ENCODE peak calls at places on chromosomes 2 and 18, in five cellular contexts. P is H1, C is PC-3, M is neural progenitor cell, R is IMR-90. K is an unnamed sample. For H4K20me1 and H3K4me1, the result is how much of the 10 kb centered on the place peaks cover.

GRCh38 chr2:19897623-19898245 is 4.0 kb downstream of the TTC32 start:
- DNase-seq in P (no peak), C (no peak), M (no peak), R (no peak), K (no peak)

GRCh38 chr2:71690876-71691275 is 237.5 kb downstream of the DYSF start:
- DNase-seq in P (no peak), C (no peak), M (no peak), R (no peak), K (no peak)

GRCh38 chr18:9177466-9177865 is 40.9 kb downstream of the ANKRD12 start:
- DNase-seq in P (no peak), C (no peak), M (no peak), R (no peak), K (no peak)

GRCh38 chr2:230762317-230762896 is 49.8 kb downstream of the CAB39 start:
- DNase-seq in P (peak), C (peak), M (peak), R (no peak), K (no peak)

GRCh38 chr2:112155331-112156151 is 17.4 kb downstream of the FBLN7 start:
- DNase-seq in P (no peak), C (no peak), M (no peak), R (no peak), K (peak)

GRCh38 chr2:44786818-44787214 is 154.7 kb upstream of the SIX3 start:
- DNase-seq in P (no peak), C (no peak), M (no peak), R (no peak), K (no peak)

GRCh38 chr2:101120124-101120996 is 30.8 kb downstream of the TBC1D8 start:
- DNase-seq in P (no peak), C (peak), M (no peak), R (peak), K (no peak)

GRCh38 chr2:170878061-170878460 is 51.0 kb upstream of the GORASP2 start:
- DNase-seq in P (no peak), C (peak), M (no peak), R (peak), K (no peak)

GRCh38 chr2:165238295-165238694 is 919 bp upstream of the SCN2A start:
- DNase-seq in P (no peak), C (peak), M (peak), R (peak), K (no peak)

GRCh38 chr2:241898681-241899270 is 29.2 kb downstream of the RTP5 start:
- DNase-seq in P (no peak), C (no peak), M (no peak), R (no peak), K (peak)

GRCh38 chr2:195575879-195576391 is 81.1 kb upstream of the SLC39A10 start:
- DNase-seq in P (no peak), C (peak), M (peak), R (peak), K (peak)

GRCh38 chr2:83640506-83640905 is 818.6 kb downstream of the SUCLG1 start:
- DNase-seq in P (no peak), C (no peak), M (no peak), R (no peak), K (no peak)

GRCh38 chr18:22226801-22227200 is 57.4 kb downstream of the GATA6 start:
- DNase-seq in P (no peak), C (no peak), M (no peak), R (peak), K (no peak)

GRCh38 chr2:84960157-84960506 is 10.8 kb upstream of the KCMF1 start:
- DNase-seq in P (no peak), C (no peak), M (no peak), R (no peak), K (no peak)

GRCh38 chr2:45069711-45070664 is 60.7 kb upstream of the SIX2 start:
- DNase-seq in P (no peak), C (no peak), M (peak), R (no peak), K (no peak)

DNA sequence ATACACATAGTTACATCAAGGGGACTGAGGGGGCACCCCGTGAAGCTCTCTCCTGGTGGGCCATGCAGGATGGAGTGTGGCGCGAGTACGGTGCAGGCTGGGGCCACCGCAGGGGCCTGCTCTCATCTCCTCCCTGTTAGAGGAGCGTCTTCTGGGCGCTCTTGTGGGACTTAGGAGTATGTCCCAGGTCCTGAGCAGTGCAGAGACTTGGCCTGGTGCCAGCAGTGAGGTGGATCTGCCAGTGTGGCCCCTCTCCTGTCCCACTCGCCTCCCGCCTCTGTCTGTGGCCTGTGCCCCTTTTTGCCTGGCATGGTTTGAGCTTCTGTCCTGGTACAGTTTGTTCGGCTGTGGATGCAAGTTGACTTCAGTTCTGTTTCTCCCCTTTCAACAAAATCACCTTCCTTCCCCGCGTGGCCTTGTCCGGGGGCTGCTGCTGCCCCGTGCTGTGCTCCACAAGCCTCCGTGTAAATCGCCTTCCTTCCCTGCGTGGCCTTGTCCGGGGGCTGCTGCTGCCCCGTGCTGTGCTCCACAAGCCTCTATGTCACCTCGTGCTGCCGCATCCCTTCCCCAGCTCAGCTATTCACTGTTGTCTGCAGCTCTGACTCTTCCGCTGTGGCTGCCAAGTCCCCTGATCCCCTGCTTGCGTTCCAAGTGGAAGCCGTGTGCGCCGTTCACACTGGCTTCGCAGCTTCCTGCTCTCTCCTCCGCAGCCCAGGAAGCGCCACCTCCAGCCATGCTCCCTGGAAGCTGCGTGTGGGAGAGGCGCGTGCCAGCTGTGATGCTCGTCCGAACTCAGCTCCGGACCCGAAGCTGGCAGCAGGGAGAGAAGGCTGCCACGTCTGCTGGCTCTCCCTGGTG is 13.7 kb downstream of the LDLRAD4 start:
- DNase-seq in P (no peak), C (no peak), M (no peak), R (no peak), K (no peak)
- H4K20me1 ChIP-seq in P (under half), C (under half), M (under half), R (under half), K (under half)

GRCh38 chr2:7084601-7085000 is 167.4 kb downstream of the RNF144A start:
- DNase-seq in P (no peak), C (no peak), M (no peak), R (no peak), K (no peak)
- H3K4me1 ChIP-seq in P (under half), C (under half), M (under half), R (under half), K (under half)

GRCh38 chr18:28045176-28045810 is 131.6 kb downstream of the CDH2 start:
- DNase-seq in P (no peak), C (peak), M (no peak), R (peak), K (no peak)

GRCh38 chr18:28043631-28044030 is 133.3 kb downstream of the CDH2 start:
- DNase-seq in P (no peak), C (no peak), M (no peak), R (no peak), K (no peak)

GRCh38 chr18:28044036-28044435 is 132.9 kb downstream of the CDH2 start:
- DNase-seq in P (no peak), C (no peak), M (no peak), R (no peak), K (no peak)

GRCh38 chr18:28048612-28049011 is 128.3 kb downstream of the CDH2 start:
- DNase-seq in P (no peak), C (no peak), M (no peak), R (no peak), K (peak)

GRCh38 chr18:28045880-28046279 is 131.1 kb downstream of the CDH2 start:
- DNase-seq in P (no peak), C (no peak), M (no peak), R (peak), K (no peak)
- H3K4me2 ChIP-seq in P (no peak), C (no peak), M (peak), R (peak), K (peak)

GRCh38 chr2:26244479-26245230 is at the start of the genes HADHA and HADHB:
- DNase-seq in P (peak), C (peak), M (peak), R (peak), K (peak)

GRCh38 chr2:26243643-26244478 is 571 bp downstream of the HADHA start:
- DNase-seq in P (no peak), C (peak), M (peak), R (peak), K (peak)

GRCh38 chr2:26245810-26246209 is 1.1 kb downstream of the HADHB start:
- DNase-seq in P (no peak), C (peak), M (no peak), R (peak), K (peak)

GRCh38 chr2:26246818-26247217 is 2.1 kb downstream of the HADHB start:
- DNase-seq in P (no peak), C (peak), M (no peak), R (peak), K (peak)

DNA sequence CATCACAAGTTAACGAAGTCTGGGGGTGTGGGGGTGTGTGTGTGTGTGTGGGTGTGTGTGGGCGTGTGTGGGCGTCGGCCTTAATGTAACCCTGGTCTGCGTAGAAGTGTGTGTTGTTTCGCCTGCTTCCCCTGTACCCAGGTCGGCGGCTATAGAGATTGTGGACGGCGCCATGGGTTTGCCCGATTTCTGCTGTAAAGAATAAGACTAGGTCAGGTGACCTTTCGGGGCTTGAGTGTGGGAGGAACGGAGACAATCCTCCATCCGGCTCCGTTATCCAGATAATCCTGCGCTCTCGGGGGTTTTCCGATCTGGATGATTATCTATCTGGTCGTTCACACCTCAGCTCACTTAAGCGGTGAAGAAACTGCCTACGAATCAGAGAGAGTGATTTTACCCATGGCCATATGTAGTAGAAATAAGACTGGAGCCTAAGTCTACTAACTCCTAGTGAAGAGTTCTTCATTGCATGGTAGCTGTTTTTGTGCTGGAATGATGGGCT is 543 bp downstream of the HADHB start:
- DNase-seq in P (no peak), C (peak), M (peak), R (peak), K (peak)
- H4K20me1 ChIP-seq in P (under half), C (under half), M (under half), R (under half), K (under half)